ENCODE peak calls at places on chromosomes 7 and 10, in six cellular contexts. Y is HTR-8/SVneo; J is stimulated activated CD4-positive, alpha-beta T cell treated with anti-CD3 and anti-CD28 coated beads, Interleukin-4, amount 100 ng/mL, for 1 hour; V is colonic mucosa; P is COR-L47; I is GM18507. B is an unnamed sample.

GRCh38 chr7:92843781-92844180 is 7.4 kb upstream of the CDK6 start:
- DNase-seq in Y (no peak), J (no peak), V (no peak), P (no peak), I (no peak), B (no peak)

GRCh38 chr7:46909601-46910051 is 672.3 kb downstream of the TNS3 start:
- DNase-seq in Y (no peak), J (no peak), V (no peak), P (no peak), I (no peak), B (no peak)

GRCh38 chr10:44382981-44383748 is 1.7 kb downstream of the CXCL12 start:
- DNase-seq in Y (no peak), J (no peak), V (peak; percentile 16), P (no peak), I (no peak), B (no peak)

GRCh38 chr10:61975107-61975932 is 73.8 kb downstream of the ARID5B start:
- DNase-seq in Y (peak; percentile 22), J (no peak), V (no peak), P (no peak), I (no peak), B (peak; percentile 5)

GRCh38 chr10:47364366-47364765 is 16.2 kb downstream of the RBP3 start:
- DNase-seq in Y (no peak), J (no peak), V (no peak), P (no peak), I (no peak), B (no peak)

GRCh38 chr10:71244638-71245419 is 32.5 kb downstream of the UNC5B start:
- DNase-seq in Y (no peak), J (no peak), V (no peak), P (no peak), I (no peak), B (no peak)

GRCh38 chr7:46569117-46569433 is 648.0 kb upstream of the IGFBP3 start:
- DNase-seq in Y (no peak), J (no peak), V (no peak), P (no peak), I (no peak), B (no peak)

GRCh38 chr10:79149662-79150443 is 81.1 kb downstream of the ZMIZ1 start:
- DNase-seq in Y (peak; percentile 94), J (peak; percentile 28), V (peak; percentile 83), P (no peak), I (peak; percentile 38), B (no peak)

GRCh38 chr10:119829429-119829828 is 43.2 kb downstream of the MCMBP start:
- DNase-seq in Y (no peak), J (no peak), V (no peak), P (no peak), I (no peak), B (no peak)

GRCh38 chr10:132740542-132741066 is 45.3 kb downstream of the NKX6-2 start:
- DNase-seq in Y (no peak), J (no peak), V (peak; percentile 56), P (no peak), I (no peak), B (no peak)

GRCh38 chr7:144818516-144818915 is 17.3 kb downstream of the TPK1 start:
- DNase-seq in Y (no peak), J (no peak), V (no peak), P (no peak), I (no peak), B (no peak)

GRCh38 chr10:23402856-23403255 is 36.0 kb upstream of the OTUD1 start:
- DNase-seq in Y (no peak), J (no peak), V (no peak), P (no peak), I (no peak), B (no peak)

GRCh38 chr7:157661611-157661975 is 324.8 kb downstream of the DNAJB6 start:
- DNase-seq in Y (no peak), J (no peak), V (no peak), P (no peak), I (no peak), B (no peak)

GRCh38 chr7:32415936-32416335 is 74.2 kb downstream of the LSM5 start:
- DNase-seq in Y (no peak), J (no peak), V (no peak), P (no peak), I (no peak), B (no peak)

GRCh38 chr7:44882899-44883298 is 2.4 kb downstream of the PURB start:
- DNase-seq in Y (no peak), J (no peak), V (no peak), P (no peak), I (no peak), B (no peak)

GRCh38 chr10:6361869-6362268 is 159.1 kb downstream of the PFKFB3 start:
- DNase-seq in Y (no peak), J (no peak), V (no peak), P (no peak), I (no peak), B (no peak)

GRCh38 chr7:132545756-132546155 is 30.5 kb downstream of the PLXNA4 start:
- DNase-seq in Y (no peak), J (no peak), V (no peak), P (no peak), I (no peak), B (no peak)

GRCh38 chr7:30918676-30919075 is 7.0 kb downstream of the AQP1 start:
- DNase-seq in Y (no peak), J (no peak), V (no peak), P (no peak), I (no peak), B (no peak)

GRCh38 chr10:110005716-110006115 is 2.1 kb upstream of the ADD3 start:
- DNase-seq in Y (no peak), J (peak; percentile 17), V (peak; percentile 58), P (no peak), I (no peak), B (peak; percentile 20)

GRCh38 chr7:137948083-137948844 is 53.6 kb downstream of the CREB3L2 start:
- DNase-seq in Y (no peak), J (no peak), V (no peak), P (no peak), I (no peak), B (no peak)

GRCh38 chr7:122588621-122589020 is 110.3 kb downstream of the RNF133 start:
- DNase-seq in Y (no peak), J (no peak), V (no peak), P (no peak), I (no peak), B (no peak)

GRCh38 chr10:63256047-63256773 is 123.1 kb downstream of the NRBF2 start:
- DNase-seq in Y (no peak), J (no peak), V (no peak), P (no peak), I (no peak), B (peak; percentile 23)

GRCh38 chr7:96017877-96018276 is 245.5 kb downstream of the DYNC1I1 start:
- DNase-seq in Y (no peak), J (no peak), V (no peak), P (peak; percentile 79), I (no peak), B (no peak)

GRCh38 chr7:39501358-39501757 is 64.8 kb upstream of the YAE1 start:
- DNase-seq in Y (no peak), J (no peak), V (no peak), P (no peak), I (no peak), B (no peak)

GRCh38 chr7:66847879-66848810 is 72.9 kb upstream of the TMEM248 start:
- DNase-seq in Y (no peak), J (no peak), V (no peak), P (no peak), I (no peak), B (no peak)

GRCh38 chr10:70935631-70936030 is 47.3 kb upstream of the PCBD1 start:
- DNase-seq in Y (no peak), J (no peak), V (no peak), P (no peak), I (no peak), B (no peak)

GRCh38 chr10:60828489-60828852 is 50.2 kb downstream of the CDK1 start:
- DNase-seq in Y (no peak), J (no peak), V (no peak), P (no peak), I (no peak), B (no peak)

GRCh38 chr10:48246501-48246900 is 28.0 kb downstream of the FRMPD2 start:
- DNase-seq in Y (no peak), J (no peak), V (no peak), P (no peak), I (no peak), B (no peak)

GRCh38 chr10:66748217-66748616 is 177.6 kb upstream of the LRRTM3 start:
- DNase-seq in Y (no peak), J (no peak), V (no peak), P (no peak), I (no peak), B (no peak)

GRCh38 chr7:191105-192034 is 1.0 kb upstream of the FAM20C start:
- DNase-seq in Y (peak; percentile 82), J (no peak), V (peak; percentile 39), P (peak; percentile 62), I (no peak), B (peak; percentile 70)

GRCh38 chr10:89425000-89425399 is 10.6 kb downstream of the IFIT5 start:
- DNase-seq in Y (no peak), J (no peak), V (no peak), P (no peak), I (no peak), B (no peak)

GRCh38 chr7:5472432-5473315 is 49.0 kb upstream of the TNRC18 start:
- DNase-seq in Y (no peak), J (no peak), V (no peak), P (no peak), I (no peak), B (peak; percentile 100)

GRCh38 chr7:155991470-155991869 is 179.2 kb upstream of the SHH start:
- DNase-seq in Y (no peak), J (no peak), V (no peak), P (no peak), I (no peak), B (no peak)